ENCODE peak calls at places on chromosomes 13 and 19, in five cellular contexts. K is heart left ventricle, D is ascending aorta, U is hepatocyte, F is esophagus muscularis mucosa. Q is an unnamed sample.

GRCh38 chr13:105336706-105337582 is 1198.5 kb downstream of the EFNB2 start:
- DNase-seq in K (no peak), D (no peak), U (no peak), F (no peak), Q (no peak)

GRCh38 chr19:3340340-3340739 is 26.0 kb upstream of the NFIC start:
- DNase-seq in K (no peak), D (no peak), U (no peak), F (no peak), Q (no peak)

GRCh38 chr19:12792048-12792852 is 964 bp downstream of the JUNB start:
- DNase-seq in K (peak; percentile 81), D (no peak), U (peak; percentile 70), F (no peak), Q (peak; percentile 78)

GRCh38 chr19:32287811-32288227 is 57.6 kb upstream of the ZNF507 start:
- DNase-seq in K (peak; percentile 80), D (no peak), U (peak; percentile 81), F (peak; percentile 90), Q (peak; percentile 67)

GRCh38 chr13:92967923-92968322 is 258.7 kb upstream of the GPC6 start:
- DNase-seq in K (no peak), D (no peak), U (no peak), F (no peak), Q (no peak)

GRCh38 chr19:29622191-29623070 is 16.3 kb downstream of the POP4 start:
- DNase-seq in K (no peak), D (no peak), U (no peak), F (no peak), Q (no peak)

GRCh38 chr13:99501952-99502310 is 659 bp downstream of the TM9SF2 start:
- DNase-seq in K (peak; percentile 38), D (no peak), U (peak; percentile 55), F (no peak), Q (peak; percentile 55)

GRCh38 chr19:47644743-47645499 is 36.0 kb downstream of the BICRA start:
- DNase-seq in K (no peak), D (no peak), U (no peak), F (no peak), Q (no peak)

GRCh38 chr13:94550030-94550738 is 45.8 kb downstream of the TGDS start:
- DNase-seq in K (no peak), D (no peak), U (no peak), F (no peak), Q (no peak)

GRCh38 chr19:46913852-46914430 is 53.1 kb downstream of the ARHGAP35 start:
- DNase-seq in K (no peak), D (no peak), U (no peak), F (no peak), Q (no peak)

GRCh38 chr19:38717051-38717450 is 27.2 kb downstream of the CAPN12 start:
- DNase-seq in K (no peak), D (no peak), U (no peak), F (no peak), Q (no peak)

GRCh38 chr13:106640515-106640914 is 72.6 kb upstream of the ARGLU1 start:
- DNase-seq in K (no peak), D (no peak), U (no peak), F (peak; percentile 47), Q (no peak)

GRCh38 chr19:39919976-39920375 is 14.5 kb downstream of the FCGBP start:
- DNase-seq in K (no peak), D (no peak), U (no peak), F (peak; percentile 78), Q (peak; percentile 17)

GRCh38 chr13:77579971-77580370 is 44.5 kb downstream of the SCEL start:
- DNase-seq in K (no peak), D (no peak), U (no peak), F (no peak), Q (no peak)

GRCh38 chr13:83780201-83780600 is 102.1 kb downstream of the SLITRK1 start:
- DNase-seq in K (no peak), D (no peak), U (peak; percentile 43), F (no peak), Q (no peak)

GRCh38 chr19:35587326-35587725 is 1.4 kb downstream of the PMIS2 start:
- DNase-seq in K (no peak), D (no peak), U (no peak), F (no peak), Q (no peak)

GRCh38 chr19:40006273-40006691 is 9.4 kb downstream of the ZNF546 start:
- DNase-seq in K (no peak), D (no peak), U (no peak), F (no peak), Q (no peak)

GRCh38 chr19:50759886-50760285 is 10.4 kb upstream of the GPR32 start:
- DNase-seq in K (no peak), D (no peak), U (no peak), F (no peak), Q (no peak)

GRCh38 chr19:52638601-52639000 is 446 bp upstream of the ZNF83 start:
- DNase-seq in K (peak; percentile 31), D (peak; percentile 9), U (peak; percentile 43), F (no peak), Q (no peak)

GRCh38 chr13:114057131-114058050 is 75.0 kb downstream of the RASA3 start:
- DNase-seq in K (no peak), D (no peak), U (no peak), F (no peak), Q (no peak)

GRCh38 chr13:113143466-113144254 is 14.8 kb upstream of the PROZ start:
- DNase-seq in K (peak; percentile 15), D (no peak), U (no peak), F (no peak), Q (no peak)

DNA sequence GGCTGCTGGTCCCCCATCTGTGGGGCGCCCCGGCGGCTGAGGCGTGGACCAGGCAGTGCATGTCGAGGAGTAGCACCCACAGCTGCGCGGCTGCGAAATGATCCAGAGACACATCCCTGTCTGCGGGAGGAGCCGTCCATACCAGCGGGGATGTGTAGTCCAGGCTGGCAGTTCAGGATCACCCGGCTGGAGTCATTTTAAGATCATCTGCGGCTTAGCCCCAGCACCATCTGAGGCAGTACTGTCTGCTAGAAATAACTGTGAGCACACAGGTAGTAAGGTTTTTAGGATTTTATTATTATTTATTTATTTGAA is 3.1 kb downstream of the ADAT3 start:
- DNase-seq in K (no peak), D (no peak), U (no peak), F (no peak), Q (no peak)
- H3K4me3 ChIP-seq in K (no peak overlapping the region), D (no peak overlapping the region), U (no peak overlapping the region), F (no peak overlapping the region), Q (peak overlapping the region; percentile 23)

DNA sequence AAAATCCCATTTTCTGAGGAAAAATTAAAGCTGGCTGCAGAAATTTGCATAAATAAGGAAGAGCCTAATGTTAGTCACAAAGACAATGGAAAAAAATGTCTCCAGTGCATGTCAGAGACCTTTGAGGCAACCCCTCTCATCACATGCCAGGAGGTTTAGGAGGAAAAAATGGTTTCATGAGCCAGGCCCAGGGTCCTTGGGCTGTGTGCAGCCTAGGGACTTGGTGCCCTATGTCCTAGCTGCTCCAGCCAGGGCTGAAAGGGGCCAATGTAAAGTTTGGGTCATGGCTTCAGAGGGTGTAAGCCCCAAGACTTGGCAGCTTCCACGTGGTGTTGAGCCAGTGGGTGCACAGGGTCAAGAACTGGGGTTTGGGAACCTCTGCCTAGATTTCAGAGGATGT is 1252.6 kb downstream of the PCDH9 start:
- DNase-seq in K (no peak), D (no peak), U (no peak), F (no peak), Q (no peak)
- H3K27ac ChIP-seq in K (no peak overlapping the region), D (no peak overlapping the region), U (no peak overlapping the region), F (no peak overlapping the region), Q (no peak overlapping the region)

DNA sequence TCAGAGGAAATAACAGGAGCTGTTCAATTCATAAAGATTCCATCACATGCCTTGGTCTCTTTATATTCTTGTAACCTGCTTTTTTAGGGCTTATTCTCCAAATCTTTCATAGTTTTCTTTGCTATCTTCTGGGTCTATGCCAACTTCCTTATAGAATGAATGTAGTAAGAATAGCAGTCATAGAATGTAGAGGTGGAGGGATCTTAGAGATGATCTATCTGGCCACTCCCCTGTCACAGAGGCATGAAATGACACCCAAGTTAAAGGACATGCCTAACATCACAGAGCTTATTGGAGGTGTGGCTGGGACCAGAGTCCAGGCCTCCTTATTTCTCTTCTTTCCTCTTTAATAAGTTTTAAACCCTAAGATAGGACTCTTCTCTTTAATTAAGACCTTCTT is 13.2 kb downstream of the LCP1 start:
- DNase-seq in K (no peak), D (no peak), U (no peak), F (no peak), Q (no peak)
- H3K4me1 ChIP-seq in K (no peaks in the 10 kb centered on the region), D (no peaks in the 10 kb centered on the region), U (peaks cover 4% of the 10 kb centered on the region), F (no peaks in the 10 kb centered on the region), Q (no peaks in the 10 kb centered on the region)

GRCh38 chr19:41310031-41310831 is at the start of gene CCDC97:
- DNase-seq in K (peak; percentile 92), D (no peak), U (peak; percentile 94), F (peak; percentile 97), Q (peak; percentile 88)

GRCh38 chr19:41309225-41310030 is 544 bp upstream of the CCDC97 start:
- DNase-seq in K (no peak), D (no peak), U (no peak), F (no peak), Q (no peak)

GRCh38 chr19:41311072-41311471 is 1.1 kb downstream of the CCDC97 start:
- DNase-seq in K (no peak), D (no peak), U (no peak), F (no peak), Q (no peak)

GRCh38 chr19:41308450-41309224 is 1.3 kb upstream of the CCDC97 start:
- DNase-seq in K (peak; percentile 94), D (peak; percentile 79), U (peak; percentile 93), F (peak; percentile 99), Q (peak; percentile 98)

GRCh38 chr19:41311613-41312012 is 1.6 kb downstream of the CCDC97 start:
- DNase-seq in K (no peak), D (no peak), U (no peak), F (no peak), Q (no peak)
- H3K4me3 ChIP-seq in K (no peak overlapping the region), D (no peak overlapping the region), U (no peak overlapping the region), F (peak overlapping the region; percentile 82), Q (no peak overlapping the region)

DNA sequence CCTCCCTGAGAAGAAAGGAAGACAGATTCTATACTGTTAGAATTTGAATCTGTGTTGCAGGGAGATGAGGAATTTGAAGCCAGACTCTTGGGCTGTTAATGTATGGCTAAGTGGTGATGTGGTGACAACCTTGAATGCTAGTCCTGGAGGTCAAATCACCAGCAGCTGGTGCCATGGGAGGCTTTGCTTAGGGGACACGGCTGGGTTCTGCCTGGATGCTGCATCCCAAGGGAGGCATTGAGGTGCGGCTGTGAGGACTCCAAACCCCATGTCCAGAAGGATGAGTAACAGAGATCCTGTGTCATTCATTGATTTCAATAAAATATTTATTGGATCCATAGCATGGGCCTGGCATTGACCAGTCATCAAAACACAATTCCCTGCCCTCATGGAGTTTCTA is 42.3 kb downstream of the RFX2 start:
- DNase-seq in K (no peak), D (no peak), U (no peak), F (no peak), Q (peak; percentile 15)
- H3K27ac ChIP-seq in K (peak overlapping the region; percentile 93), D (peak overlapping the region; percentile 76), U (peak overlapping the region; percentile 70), F (peak overlapping the region; percentile 93), Q (peak overlapping the region; percentile 59)

GRCh38 chr19:1157931-1158884 is 15.9 kb downstream of the SBNO2 start:
- DNase-seq in K (no peak), D (no peak), U (no peak), F (no peak), Q (no peak)
- H3K4me1 ChIP-seq in K (peaks cover 24% of the 10 kb centered on the region), D (peaks cover 24% of the 10 kb centered on the region), U (peaks cover 9% of the 10 kb centered on the region), F (peaks cover 35% of the 10 kb centered on the region), Q (peaks cover 18% of the 10 kb centered on the region)

GRCh38 chr13:97977982-97978381 is 24.5 kb downstream of the IPO5 start:
- DNase-seq in K (no peak), D (no peak), U (no peak), F (no peak), Q (no peak)
- H3K4me3 ChIP-seq in K (no peak overlapping the region), D (peak overlapping the region; percentile 64), U (peak overlapping the region; percentile 36), F (peak overlapping the region; percentile 97), Q (peak overlapping the region; percentile 90)

Q was measured in colonic mucosa.